ENCODE peak calls at places on chromosomes 5 and 9, in seven cellular contexts. K, H, W, J, P, C and M are unnamed samples.
A peak's percentile ranks its signal among the peaks of the same experiment; 100 is the strongest.

GRCh38 chr5:139186752-139187326 is 11.3 kb downstream of the SIL1 start:
- DNase-seq in K (peak; percentile 53), H (no peak), W (no peak), J (no peak), P (no peak), C (no peak), M (no peak)

GRCh38 chr5:180785151-180785781 is 17.3 kb downstream of the MGAT1 start:
- DNase-seq in K (peak; percentile 83), H (peak; percentile 82), W (no peak), J (no peak), P (peak; percentile 71), C (no peak), M (no peak)

GRCh38 chr9:94772654-94773303 is 46.3 kb downstream of the AOPEP start:
- DNase-seq in K (peak; percentile 23), H (peak; percentile 62), W (no peak), J (no peak), P (peak; percentile 31), C (no peak), M (no peak)

GRCh38 chr5:171801-172331 is 19.4 kb upstream of the LRRC14B start:
- DNase-seq in K (no peak), H (no peak), W (no peak), J (peak; percentile 20), P (no peak), C (no peak), M (no peak)

GRCh38 chr5:125712397-125712796 is 710.8 kb upstream of the GRAMD2B start:
- DNase-seq in K (no peak), H (no peak), W (no peak), J (no peak), P (no peak), C (no peak), M (no peak)

GRCh38 chr5:14683906-14684455 is 19.5 kb downstream of the OTULIN start:
- DNase-seq in K (no peak), H (no peak), W (no peak), J (no peak), P (no peak), C (no peak), M (no peak)

GRCh38 chr9:113528088-113528487 is 64.6 kb downstream of the RGS3 start:
- DNase-seq in K (no peak), H (no peak), W (no peak), J (no peak), P (no peak), C (no peak), M (no peak)

GRCh38 chr5:13648822-13649221 is 295.7 kb downstream of the DNAH5 start:
- DNase-seq in K (no peak), H (no peak), W (no peak), J (no peak), P (no peak), C (no peak), M (no peak)

GRCh38 chr9:126696764-126697145 is 83.0 kb downstream of the LMX1B start:
- DNase-seq in K (no peak), H (no peak), W (no peak), J (peak; percentile 27), P (no peak), C (no peak), M (peak; percentile 8)

GRCh38 chr9:136289651-136290507 is 14.0 kb downstream of the CCDC187 start:
- DNase-seq in K (no peak), H (no peak), W (no peak), J (no peak), P (no peak), C (no peak), M (no peak)

GRCh38 chr9:87803166-87803565 is 77.2 kb downstream of the CTSL start:
- DNase-seq in K (no peak), H (no peak), W (no peak), J (no peak), P (no peak), C (no peak), M (no peak)

GRCh38 chr5:32572778-32573480 is 12.4 kb upstream of the SUB1 start:
- DNase-seq in K (no peak), H (no peak), W (peak; percentile 67), J (no peak), P (no peak), C (no peak), M (no peak)

GRCh38 chr5:168471785-168472184 is 14.5 kb upstream of the RARS1 start:
- DNase-seq in K (peak; percentile 27), H (peak; percentile 71), W (no peak), J (no peak), P (peak; percentile 65), C (no peak), M (no peak)

GRCh38 chr9:126439402-126439765 is 112.8 kb downstream of the MVB12B start:
- DNase-seq in K (peak; percentile 72), H (peak; percentile 74), W (peak; percentile 40), J (no peak), P (peak; percentile 69), C (no peak), M (no peak)

GRCh38 chr9:101388507-101388993 is 3.7 kb upstream of the BAAT start:
- DNase-seq in K (peak; percentile 30), H (no peak), W (no peak), J (no peak), P (peak; percentile 27), C (no peak), M (no peak)

GRCh38 chr5:32539981-32540380 is 45.4 kb upstream of the SUB1 start:
- DNase-seq in K (no peak), H (no peak), W (no peak), J (no peak), P (no peak), C (no peak), M (no peak)

GRCh38 chr5:99817796-99818195 is 717.4 kb upstream of the FAM174A start:
- DNase-seq in K (no peak), H (no peak), W (no peak), J (no peak), P (no peak), C (no peak), M (no peak)

GRCh38 chr9:92976436-92976835 is 29.1 kb downstream of the FGD3 start:
- DNase-seq in K (no peak), H (no peak), W (no peak), J (no peak), P (no peak), C (no peak), M (no peak)

GRCh38 chr5:40603378-40603777 is 76.3 kb upstream of the PTGER4 start:
- DNase-seq in K (peak; percentile 13), H (peak; percentile 54), W (no peak), J (no peak), P (no peak), C (no peak), M (no peak)

GRCh38 chr5:175561085-175561484 is 82.7 kb downstream of the SFXN1 start:
- DNase-seq in K (no peak), H (no peak), W (no peak), J (peak; percentile 61), P (no peak), C (no peak), M (no peak)

GRCh38 chr9:36637491-36638270 is 65.0 kb downstream of the MELK start:
- DNase-seq in K (peak; percentile 15), H (no peak), W (no peak), J (no peak), P (no peak), C (no peak), M (no peak)
- TF ChIP-seq CTCF in K (peak; percentile 21), H (no peak), W (peak; percentile 30), J (peak; percentile 22), P (no peak), C (no peak), M (peak; percentile 23)

GRCh38 chr9:129885018-129885669 is 49.9 kb downstream of the USP20 start:
- DNase-seq in K (no peak), H (no peak), W (no peak), J (peak; percentile 61), P (no peak), C (peak; percentile 45), M (no peak)
- TF ChIP-seq CTCF in K (peak; percentile 39), H (peak; percentile 35), W (peak; percentile 45), J (no peak), P (peak; percentile 18), C (no peak), M (no peak)

GRCh38 chr5:92917044-92917443 is 664.0 kb downstream of the NR2F1-AS1 start:
- DNase-seq in K (peak; percentile 91), H (peak; percentile 3), W (no peak), J (no peak), P (no peak), C (no peak), M (no peak)

GRCh38 chr5:92911851-92912250 is 669.2 kb downstream of the NR2F1-AS1 start:
- DNase-seq in K (no peak), H (no peak), W (no peak), J (no peak), P (no peak), C (no peak), M (no peak)

GRCh38 chr5:92912280-92912679 is 668.7 kb downstream of the NR2F1-AS1 start:
- DNase-seq in K (no peak), H (no peak), W (no peak), J (no peak), P (no peak), C (no peak), M (no peak)

GRCh38 chr5:92911293-92911692 is 669.7 kb downstream of the NR2F1-AS1 start:
- DNase-seq in K (no peak), H (no peak), W (no peak), J (no peak), P (no peak), C (no peak), M (no peak)

GRCh38 chr5:92916036-92916435 is 665.0 kb downstream of the NR2F1-AS1 start:
- DNase-seq in K (peak; percentile 82), H (peak; percentile 39), W (no peak), J (no peak), P (peak; percentile 68), C (no peak), M (no peak)
- TF ChIP-seq CTCF in K (peak; percentile 48), H (peak; percentile 56), W (no peak), J (no peak), P (peak; percentile 44), C (no peak), M (peak; percentile 16)

GRCh38 chr5:140870221-140871201 is 1.8 kb downstream of the PCDHA11 start:
- DNase-seq in K (no peak), H (no peak), W (no peak), J (no peak), P (no peak), C (no peak), M (no peak)

GRCh38 chr5:140877262-140877581 is 2.1 kb downstream of the PCDHA12 start:
- DNase-seq in K (no peak), H (no peak), W (no peak), J (no peak), P (no peak), C (no peak), M (no peak)

GRCh38 chr5:140869555-140869886 is 764 bp downstream of the PCDHA11 start:
- DNase-seq in K (no peak), H (no peak), W (no peak), J (no peak), P (peak; percentile 19), C (no peak), M (no peak)

GRCh38 chr5:140875085-140876065 is at the start of gene PCDHA12:
- DNase-seq in K (no peak), H (no peak), W (no peak), J (peak; percentile 45), P (no peak), C (no peak), M (no peak)
- TF ChIP-seq CTCF in K (no peak), H (no peak), W (no peak), J (peak; percentile 80), P (no peak), C (no peak), M (peak; percentile 4)